ENCODE peak calls at places on chromosomes 5 and 9, in eight cellular contexts. C is Caco-2; B is aorta; H is adipocyte; V is CD4-positive, alpha-beta T cell; M is suprapubic skin; W is endothelial cell of umbilical vein; K is IMR-90. J is an unnamed sample. For H3K9me3, the result is how much of the 10 kb centered on the place peaks cover.

GRCh38 chr5:123132330-123132729 is 43.3 kb downstream of the PRDM6 start:
- DNase-seq in C (no peak), V (no peak), K (peak), M (no peak), H (no peak), B (no peak), W (no peak), J (no peak)

GRCh38 chr5:154141686-154142300 is 48.7 kb upstream of the GALNT10 start:
- DNase-seq in K (no peak), W (no peak), H (no peak), C (no peak), B (no peak), V (no peak), M (no peak), J (no peak)

GRCh38 chr9:33820231-33820745 is 3.3 kb downstream of the UBE2R2 start:
- DNase-seq in K (no peak), C (no peak), W (peak), M (no peak), B (no peak), V (no peak), H (peak), J (no peak)

GRCh38 chr5:150140830-150141229 is 14.8 kb downstream of the PDGFRB start:
- DNase-seq in C (no peak), M (no peak), H (peak), W (no peak), V (no peak), K (peak), B (no peak), J (no peak)

GRCh38 chr5:54329731-54330709 is 19.6 kb upstream of the ARL15 start:
- DNase-seq in V (no peak), M (no peak), H (peak), C (peak), K (peak), W (no peak), B (no peak), J (no peak)

GRCh38 chr9:27618066-27618465 is 44.8 kb upstream of the C9orf72 start:
- DNase-seq in B (no peak), M (no peak), V (no peak), W (no peak), C (no peak), H (no peak), K (no peak), J (no peak)

GRCh38 chr9:69155341-69156030 is 18.6 kb upstream of the TJP2 start:
- DNase-seq in H (no peak), V (no peak), C (peak), W (no peak), M (no peak), B (no peak), K (no peak), J (no peak)

GRCh38 chr5:9233712-9234111 is 312.2 kb downstream of the SEMA5A start:
- DNase-seq in V (no peak), W (no peak), C (no peak), H (peak), M (no peak), B (no peak), K (peak), J (no peak)

GRCh38 chr5:110549301-110549700 is 177.2 kb downstream of the TMEM232 start:
- DNase-seq in H (no peak), W (no peak), M (no peak), C (no peak), V (no peak), B (no peak), K (no peak), J (no peak)

GRCh38 chr5:90939208-90939607 is 380.6 kb downstream of the ADGRV1 start:
- DNase-seq in B (no peak), M (no peak), W (peak), H (no peak), V (no peak), K (no peak), C (no peak), J (no peak)

GRCh38 chr9:132948482-132949050 is 4.2 kb upstream of the TSC1 start:
- DNase-seq in B (no peak), C (no peak), W (no peak), K (no peak), H (no peak), V (no peak), M (no peak), J (no peak)

GRCh38 chr5:131382407-131383395 is 118.8 kb downstream of the CDC42SE2 start:
- DNase-seq in C (peak), W (peak), B (no peak), M (no peak), H (no peak), V (peak), K (peak), J (no peak)

GRCh38 chr5:173903396-173904140 is 15.4 kb downstream of the CPEB4 start:
- DNase-seq in K (no peak), M (no peak), C (no peak), V (no peak), B (no peak), H (no peak), W (no peak), J (no peak)

GRCh38 chr9:131524578-131525315 is 6.3 kb downstream of the UCK1 start:
- DNase-seq in V (no peak), B (no peak), W (no peak), M (no peak), H (peak), K (peak), C (no peak), J (no peak)

GRCh38 chr5:151315998-151316597 is 12.5 kb upstream of the SLC36A3 start:
- DNase-seq in H (peak), W (peak), B (peak), V (peak), C (peak), M (peak), K (peak), J (peak)
- H3K9me3 ChIP-seq in H (under half), W (under half), B (under half), V (under half), C (under half), M (under half), K (under half), J (under half)

GRCh38 chr9:137475666-137476065 is 16.5 kb upstream of the NSMF start:
- DNase-seq in K (no peak), H (no peak), W (no peak), M (no peak), C (no peak), V (no peak), B (no peak), J (no peak)
- H3K9me3 ChIP-seq in K (under half), H (under half), W (under half), M (under half), C (under half), V (under half), B (under half), J (under half)

DNA sequence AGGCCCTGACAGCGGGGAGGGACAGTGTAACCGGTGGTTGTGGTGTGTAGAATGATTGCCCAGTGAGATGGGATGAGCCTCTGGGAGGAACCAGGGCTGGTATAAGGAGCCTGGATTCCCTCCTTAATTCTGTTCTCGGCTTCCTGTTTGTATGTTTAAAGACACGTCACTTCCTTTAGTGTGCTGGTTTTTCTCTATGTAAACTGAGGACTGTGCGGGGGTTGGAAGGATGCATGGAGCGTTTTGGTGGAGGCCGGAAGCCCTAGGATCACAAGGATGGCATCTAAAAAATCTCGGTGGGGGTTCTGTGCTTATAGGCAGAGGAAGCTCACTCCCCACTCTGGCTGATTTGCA is 958 bp downstream of the NTMT1 start:
- DNase-seq in K (peak), W (peak), M (no peak), C (no peak), B (no peak), V (no peak), H (peak), J (no peak)
- H3K9me3 ChIP-seq in K (under half), W (under half), M (under half), C (under half), B (under half), V (under half), H (under half), J (under half)

DNA sequence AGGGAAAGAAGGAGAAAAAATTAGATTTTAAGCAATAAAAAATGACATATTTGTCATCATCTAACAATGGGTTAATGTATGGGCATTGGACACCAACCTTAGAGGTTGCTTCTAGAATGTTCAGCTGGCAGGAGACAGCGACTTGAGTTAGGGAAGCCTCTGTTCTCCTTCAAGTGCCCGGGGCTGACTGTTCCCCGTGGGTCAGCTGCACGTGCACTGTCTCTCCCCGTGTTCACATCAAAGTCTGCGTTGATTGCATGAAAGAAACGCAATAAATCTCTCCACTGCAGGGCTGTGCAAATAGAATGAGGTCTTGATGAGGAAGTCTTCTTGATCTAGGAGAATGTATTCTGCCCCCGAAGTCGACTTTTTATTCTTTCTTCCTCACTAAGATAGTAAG is at the start of gene GLT6D1:
- DNase-seq in C (no peak), B (no peak), W (no peak), M (no peak), V (no peak), H (no peak), K (no peak), J (no peak)
- H3K9me3 ChIP-seq in C (under half), B (under half), W (under half), M (under half), V (under half), H (under half), K (under half), J (under half)

DNA sequence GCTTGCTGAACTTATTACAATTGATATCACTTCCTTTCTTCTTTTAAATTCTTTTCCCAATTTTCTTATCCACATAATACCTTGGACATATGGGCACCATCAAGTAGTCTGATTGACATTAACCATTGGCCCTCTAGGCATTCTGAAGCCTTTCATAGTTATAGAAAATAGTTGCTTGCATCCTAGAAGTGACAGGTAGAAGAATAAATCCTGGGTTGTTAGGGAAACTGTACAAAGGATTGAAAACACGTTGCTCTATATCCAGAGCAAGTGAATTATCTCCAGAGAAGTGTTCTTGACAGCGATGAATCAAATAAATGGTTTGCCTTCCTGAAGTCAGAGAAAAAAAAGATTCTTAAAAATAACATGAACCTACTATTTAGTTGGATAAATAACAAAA is 537.5 kb upstream of the TYRP1 start:
- DNase-seq in K (no peak), C (no peak), W (no peak), H (no peak), V (no peak), M (no peak), B (no peak), J (no peak)
- H3K9me3 ChIP-seq in K (under half), C (under half), W (under half), H (under half), V (under half), M (under half), B (under half), J (under half)